ENCODE peak calls at places on chromosome 2, in eight cellular contexts. N is lung, D is choroid plexus epithelial cell, M is dorsolateral prefrontal cortex, J is MM.1S, F is SK-N-SH, Y is IMR-90, A is AG04449. B is an unnamed sample.

GRCh38 chr2:74944987-74945782 is 13.3 kb upstream of the POLE4 start:
- DNase-seq in N (no peak), D (peak), M (no peak), J (no peak), F (no peak), Y (peak), A (no peak), B (no peak)

GRCh38 chr2:238165288-238165921 is 6.6 kb downstream of the ERFE start:
- DNase-seq in N (no peak), D (no peak), M (no peak), J (no peak), F (peak), Y (no peak), A (no peak), B (no peak)

GRCh38 chr2:188244383-188244782 is 47.3 kb upstream of the GULP1 start:
- DNase-seq in N (no peak), D (no peak), M (no peak), J (no peak), F (no peak), Y (peak), A (no peak), B (no peak)

GRCh38 chr2:219565130-219566080 is 5.9 kb downstream of the OBSL1 start:
- DNase-seq in N (no peak), D (no peak), M (no peak), J (no peak), F (peak), Y (no peak), A (no peak), B (no peak)

GRCh38 chr2:193679850-193680249 is 1485.1 kb upstream of the TMEFF2 start:
- DNase-seq in N (no peak), D (peak), M (no peak), J (no peak), F (no peak), Y (no peak), A (no peak), B (no peak)

GRCh38 chr2:168851674-168852320 is 38.4 kb downstream of the SPC25 start:
- DNase-seq in N (no peak), D (peak), M (no peak), J (no peak), F (no peak), Y (peak), A (peak), B (peak)

GRCh38 chr2:233706720-233707119 is 6.0 kb upstream of the UGT1A5 start:
- DNase-seq in N (no peak), D (peak), M (no peak), J (no peak), F (no peak), Y (peak), A (no peak), B (no peak)

GRCh38 chr2:63651361-63651760 is 62.6 kb downstream of the MDH1 start:
- DNase-seq in N (no peak), D (no peak), M (no peak), J (no peak), F (no peak), Y (no peak), A (no peak), B (no peak)

GRCh38 chr2:135125940-135126339 is 73.8 kb downstream of the RAB3GAP1 start:
- DNase-seq in N (no peak), D (no peak), M (no peak), J (no peak), F (no peak), Y (no peak), A (no peak), B (no peak)

GRCh38 chr2:195319112-195319460 is 337.9 kb upstream of the SLC39A10 start:
- DNase-seq in N (no peak), D (peak), M (no peak), J (no peak), F (no peak), Y (peak), A (peak), B (peak)

GRCh38 chr2:237996041-237996593 is 29.3 kb downstream of the UBE2F start:
- DNase-seq in N (no peak), D (peak), M (no peak), J (no peak), F (no peak), Y (peak), A (peak), B (no peak)

GRCh38 chr2:105261061-105261460 is 19.5 kb downstream of the GPR45 start:
- DNase-seq in N (no peak), D (peak), M (no peak), J (no peak), F (peak), Y (peak), A (peak), B (peak)

GRCh38 chr2:240128608-240129144 is 7.4 kb downstream of the COPS9 start:
- DNase-seq in N (no peak), D (no peak), M (no peak), J (no peak), F (no peak), Y (no peak), A (no peak), B (no peak)

GRCh38 chr2:144516417-144516980 is 3.4 kb downstream of the ZEB2 start:
- DNase-seq in N (no peak), D (no peak), M (no peak), J (no peak), F (peak), Y (no peak), A (no peak), B (no peak)

GRCh38 chr2:241636983-241637232 is at the start of gene THAP4:
- DNase-seq in N (peak), D (no peak), M (peak), J (peak), F (peak), Y (no peak), A (no peak), B (no peak)

GRCh38 chr2:177545981-177546600 is 153.5 kb downstream of the AGPS start:
- DNase-seq in N (no peak), D (no peak), M (no peak), J (no peak), F (no peak), Y (no peak), A (no peak), B (no peak)

GRCh38 chr2:31189141-31189540 is 28.2 kb downstream of the CAPN14 start:
- DNase-seq in N (no peak), D (no peak), M (no peak), J (no peak), F (no peak), Y (no peak), A (no peak), B (no peak)

GRCh38 chr2:165013944-165014619 is 58.8 kb upstream of the SLC38A11 start:
- DNase-seq in N (no peak), D (no peak), M (no peak), J (no peak), F (no peak), Y (no peak), A (no peak), B (no peak)

GRCh38 chr2:5330961-5331360 is 361.2 kb upstream of the SOX11 start:
- DNase-seq in N (no peak), D (no peak), M (no peak), J (no peak), F (no peak), Y (no peak), A (no peak), B (no peak)

GRCh38 chr2:71604709-71605085 is 151.3 kb downstream of the DYSF start:
- DNase-seq in N (no peak), D (no peak), M (peak), J (no peak), F (no peak), Y (no peak), A (no peak), B (no peak)

GRCh38 chr2:69989017-69989416 is 27.6 kb upstream of the ASPRV1 start:
- DNase-seq in N (no peak), D (no peak), M (no peak), J (no peak), F (no peak), Y (no peak), A (no peak), B (no peak)

GRCh38 chr2:231886071-231886681 is 40.0 kb downstream of the NPPC start:
- DNase-seq in N (no peak), D (peak), M (no peak), J (no peak), F (no peak), Y (no peak), A (no peak), B (no peak)

GRCh38 chr2:70123051-70123828 is 36.0 kb downstream of the PCBP1 start:
- DNase-seq in N (peak), D (peak), M (no peak), J (no peak), F (no peak), Y (peak), A (no peak), B (no peak)

GRCh38 chr2:101341901-101342624 is 33.6 kb upstream of the RNF149 start:
- DNase-seq in N (peak), D (peak), M (peak), J (peak), F (peak), Y (peak), A (no peak), B (no peak)

GRCh38 chr2:136407952-136408318 is 290.0 kb upstream of the CXCR4 start:
- DNase-seq in N (no peak), D (no peak), M (no peak), J (no peak), F (no peak), Y (no peak), A (no peak), B (no peak)

GRCh38 chr2:220296174-220296573 is 668.7 kb downstream of the SLC4A3 start:
- DNase-seq in N (no peak), D (peak), M (no peak), J (no peak), F (no peak), Y (peak), A (no peak), B (no peak)

GRCh38 chr2:182496596-182496995 is 69.8 kb upstream of the PDE1A start:
- DNase-seq in N (no peak), D (no peak), M (no peak), J (no peak), F (no peak), Y (no peak), A (no peak), B (no peak)

GRCh38 chr2:160562730-160563129 is 69.1 kb upstream of the RBMS1 start:
- DNase-seq in N (no peak), D (no peak), M (no peak), J (no peak), F (no peak), Y (no peak), A (no peak), B (no peak)

GRCh38 chr2:96884299-96885156 is 14.6 kb upstream of the SEMA4C start:
- DNase-seq in N (no peak), D (no peak), M (no peak), J (no peak), F (no peak), Y (no peak), A (no peak), B (no peak)

GRCh38 chr2:219612605-219613286 is 14.7 kb upstream of the SLC4A3 start:
- DNase-seq in N (no peak), D (no peak), M (no peak), J (peak), F (no peak), Y (no peak), A (no peak), B (no peak)

GRCh38 chr2:54402350-54402749 is 53.8 kb upstream of the SPTBN1 start:
- DNase-seq in N (peak), D (peak), M (no peak), J (no peak), F (no peak), Y (peak), A (no peak), B (no peak)

GRCh38 chr2:119859528-119859927 is 99.8 kb downstream of the PTPN4 start:
- DNase-seq in N (no peak), D (no peak), M (no peak), J (no peak), F (no peak), Y (no peak), A (no peak), B (no peak)

GRCh38 chr2:119234021-119235019 is 10.7 kb downstream of the STEAP3 start:
- DNase-seq in N (no peak), D (peak), M (no peak), J (no peak), F (peak), Y (peak), A (no peak), B (no peak)

GRCh38 chr2:229081411-229081810 is 189.7 kb downstream of the PID1 start:
- DNase-seq in N (no peak), D (peak), M (no peak), J (no peak), F (no peak), Y (no peak), A (no peak), B (no peak)

GRCh38 chr2:11657195-11657594 is 12.8 kb downstream of the NTSR2 start:
- DNase-seq in N (no peak), D (no peak), M (no peak), J (no peak), F (no peak), Y (no peak), A (no peak), B (no peak)

DNA sequence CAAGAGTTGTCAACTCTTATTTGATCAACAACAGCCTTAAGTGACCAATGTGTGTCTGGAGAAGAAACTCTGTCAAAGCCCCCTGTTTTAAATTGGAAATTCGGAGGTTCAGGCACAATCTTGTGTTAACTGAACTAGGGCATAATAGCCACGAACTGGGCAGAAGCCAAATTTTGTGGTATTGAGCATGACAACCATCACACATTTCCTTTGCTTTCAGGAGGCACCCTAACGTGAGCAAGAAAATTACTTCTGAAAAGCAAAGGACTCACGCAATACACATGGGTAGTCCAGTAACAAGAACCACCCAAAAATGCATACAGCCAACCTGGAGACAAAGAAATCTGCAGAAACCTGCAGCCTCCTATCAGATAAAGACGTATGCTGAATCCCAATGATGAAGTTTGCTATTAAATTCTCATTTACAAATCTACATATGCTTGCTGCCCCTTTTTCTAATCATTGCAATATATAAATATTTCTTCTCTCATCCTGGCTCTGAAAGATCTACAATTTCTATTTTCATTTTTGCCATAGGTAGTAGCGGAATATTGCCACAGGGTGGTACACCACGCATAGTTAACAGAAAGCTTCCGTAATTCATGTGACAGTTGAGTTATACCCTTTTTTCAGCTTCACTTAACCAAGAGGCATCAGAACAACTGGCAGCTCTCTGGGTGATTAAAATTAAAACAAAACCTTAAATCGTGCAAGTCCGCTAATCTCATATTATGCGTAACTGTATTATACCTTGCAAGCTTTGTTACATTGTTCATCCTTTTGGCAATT is 495.8 kb downstream of the NRXN1 start:
- DNase-seq in N (no peak), D (peak), M (no peak), J (peak), F (peak), Y (peak), A (no peak), B (no peak)
- TF ChIP-seq CTCF in N (no peak), D (peak), M (peak), J (peak), F (peak), Y (peak), A (peak), B (peak)

DNA sequence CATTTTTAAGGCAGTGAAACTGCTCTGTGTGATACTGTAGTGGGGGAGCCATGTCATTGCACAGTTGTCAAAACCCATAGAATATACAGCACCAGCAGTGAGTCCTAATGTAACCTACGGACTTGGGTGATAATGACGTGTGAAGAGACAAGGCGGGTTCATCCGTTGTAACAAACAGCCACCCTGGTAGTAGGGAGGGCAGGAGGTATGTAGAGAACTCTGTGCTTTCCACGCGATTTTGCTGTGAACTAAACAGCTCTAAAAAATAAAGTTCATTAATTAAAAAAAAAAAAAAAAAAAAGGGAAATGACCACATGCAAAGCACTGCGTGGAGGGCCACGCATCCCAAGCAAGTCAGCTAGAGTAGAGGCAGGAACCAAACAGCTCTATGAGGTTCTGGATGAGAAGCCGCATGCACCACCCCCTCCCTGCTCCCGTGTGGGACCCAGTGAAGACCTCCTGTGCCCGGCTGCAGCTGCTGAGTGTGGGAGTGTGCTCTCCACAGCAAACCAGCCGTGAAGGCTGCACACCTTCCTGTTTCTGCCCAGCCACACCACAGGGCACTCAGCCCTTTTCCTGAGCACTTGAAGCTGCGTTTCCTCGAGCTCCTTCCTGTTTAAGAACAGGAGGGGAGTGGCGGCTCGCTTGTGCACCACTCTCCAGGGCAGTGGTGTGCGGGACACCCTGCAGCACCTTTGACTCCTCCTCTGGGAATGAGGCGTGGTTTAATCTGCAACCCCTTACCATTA is 65.6 kb downstream of the ODC1 start:
- DNase-seq in N (peak), D (no peak), M (no peak), J (peak), F (no peak), Y (no peak), A (no peak), B (no peak)
- H3K4me3 ChIP-seq in N (no peak), D (no peak), M (no peak), J (peak), F (no peak), Y (no peak), A (no peak), B (no peak)

GRCh38 chr2:57204364-57204763 is 842.2 kb upstream of the VRK2 start:
- DNase-seq in N (no peak), D (no peak), M (no peak), J (no peak), F (no peak), Y (no peak), A (no peak), B (no peak)
- TF ChIP-seq CTCF in N (no peak), D (peak), M (no peak), J (no peak), F (no peak), Y (no peak), A (peak), B (peak)

GRCh38 chr2:46304635-46305034 is 7.4 kb downstream of the EPAS1 start:
- DNase-seq in N (no peak), D (no peak), M (no peak), J (no peak), F (no peak), Y (no peak), A (no peak), B (no peak)

GRCh38 chr2:46300406-46300832 is 3.2 kb downstream of the EPAS1 start:
- DNase-seq in N (no peak), D (no peak), M (no peak), J (no peak), F (peak), Y (no peak), A (no peak), B (no peak)

GRCh38 chr2:46303822-46304221 is 6.6 kb downstream of the EPAS1 start:
- DNase-seq in N (no peak), D (no peak), M (no peak), J (no peak), F (no peak), Y (no peak), A (no peak), B (no peak)

GRCh38 chr2:46303233-46303632 is 6.0 kb downstream of the EPAS1 start:
- DNase-seq in N (no peak), D (no peak), M (no peak), J (no peak), F (no peak), Y (no peak), A (no peak), B (no peak)

GRCh38 chr2:46302005-46302696 is 4.9 kb downstream of the EPAS1 start:
- DNase-seq in N (no peak), D (no peak), M (no peak), J (no peak), F (no peak), Y (no peak), A (no peak), B (no peak)
- H3K4me3 ChIP-seq in N (no peak), D (no peak), M (no peak), J (no peak), F (no peak), Y (no peak), A (no peak), B (no peak)

DNA sequence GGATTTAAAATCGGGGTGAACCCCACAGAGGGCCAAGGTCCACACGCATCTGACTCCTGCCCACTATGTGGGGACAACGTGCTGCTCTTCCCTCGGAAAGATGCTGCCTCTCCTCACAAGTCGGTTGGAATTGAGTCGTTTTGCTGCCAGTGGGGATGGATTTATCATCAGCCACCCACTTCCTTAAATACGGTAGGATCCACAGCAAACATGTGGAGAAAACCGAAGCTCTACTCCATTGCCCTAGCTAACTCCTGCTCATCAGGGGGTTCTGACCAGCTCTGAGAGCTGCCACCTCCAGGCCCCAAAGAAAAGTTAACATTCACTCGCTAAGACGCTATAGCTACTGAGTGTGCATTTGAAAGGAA is 80.9 kb downstream of the CHRNA1 start:
- DNase-seq in N (no peak), D (peak), M (no peak), J (no peak), F (peak), Y (peak), A (no peak), B (no peak)
- TF ChIP-seq CTCF in N (no peak), D (peak), M (no peak), J (no peak), F (peak), Y (peak), A (peak), B (peak)

DNA sequence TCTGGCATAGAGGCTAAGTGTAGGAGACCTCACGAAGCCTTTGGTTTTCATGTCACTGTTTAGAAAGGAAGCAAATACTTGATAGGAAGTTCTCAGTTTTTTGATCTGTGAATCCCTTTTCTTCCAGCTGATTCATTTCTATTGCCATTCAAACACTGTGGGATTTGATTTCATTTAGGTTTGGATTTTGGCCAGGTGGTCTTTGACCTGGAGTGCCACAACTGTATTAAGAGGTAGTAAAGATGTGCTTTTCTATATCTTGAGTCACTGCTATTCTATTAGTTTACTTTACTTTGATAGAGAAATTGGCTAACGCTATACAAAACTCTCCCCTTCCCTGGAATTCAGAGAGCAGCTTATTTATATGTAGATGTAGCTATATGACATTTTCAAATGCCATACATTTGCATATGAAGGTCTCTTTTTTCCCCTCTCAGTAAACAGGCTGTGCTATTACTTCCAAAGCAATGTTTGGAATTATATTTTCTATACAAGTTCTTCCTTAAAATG is 132.4 kb upstream of the CAVIN2 start:
- DNase-seq in N (no peak), D (no peak), M (no peak), J (no peak), F (no peak), Y (no peak), A (no peak), B (no peak)
- H3K4me3 ChIP-seq in N (no peak), D (no peak), M (no peak), J (no peak), F (no peak), Y (no peak), A (no peak), B (no peak)

B was measured in epithelial cell of proximal tubule.